ENCODE peak calls at places on chromosomes 2 and 18, in eight cellular contexts. Z is A549, U is H1, G is cardiac muscle cell, L is mucosa of descending colon, I is AG09309, A is ovary, T is dorsolateral prefrontal cortex. Q is an unnamed sample.

GRCh38 chr18:24616638-24617037 is 156.2 kb downstream of the HRH4 start:
- DNase-seq in A (no peak), U (no peak), L (no peak), G (no peak), T (no peak), I (no peak), Z (no peak), Q (no peak)

GRCh38 chr2:236176417-236176816 is 8.2 kb upstream of the GBX2 start:
- DNase-seq in L (no peak), G (peak), I (no peak), T (no peak), Z (peak), A (no peak), U (peak), Q (no peak)

GRCh38 chr18:23416283-23416682 is 36.8 kb upstream of the RIOK3 start:
- DNase-seq in I (no peak), T (no peak), U (no peak), G (no peak), L (no peak), A (no peak), Z (no peak), Q (no peak)

GRCh38 chr2:240461471-240462072 is 26.1 kb downstream of the GPC1 start:
- DNase-seq in L (peak), U (no peak), A (peak), Z (no peak), T (peak), G (no peak), I (no peak), Q (no peak)

GRCh38 chr2:113032737-113033136 is 19.9 kb downstream of the IL36B start:
- DNase-seq in U (no peak), A (no peak), T (no peak), G (no peak), I (no peak), L (no peak), Z (no peak), Q (no peak)

GRCh38 chr2:108412995-108413726 is 35.4 kb downstream of the SULT1C4 start:
- DNase-seq in L (no peak), A (no peak), G (peak), I (peak), Z (peak), T (no peak), U (no peak), Q (peak)

GRCh38 chr2:151947524-151948165 is 119.4 kb upstream of the ARL5A start:
- DNase-seq in G (peak), A (no peak), L (no peak), T (peak), U (no peak), I (no peak), Z (no peak), Q (no peak)

GRCh38 chr2:195503208-195503607 is 153.8 kb upstream of the SLC39A10 start:
- DNase-seq in L (no peak), Z (no peak), I (no peak), G (no peak), A (no peak), U (no peak), T (no peak), Q (no peak)

GRCh38 chr2:134522436-134522835 is 196.4 kb downstream of the TMEM163 start:
- DNase-seq in Z (no peak), U (no peak), T (no peak), L (no peak), G (no peak), A (no peak), I (no peak), Q (no peak)

GRCh38 chr2:53087282-53087882 is 680.2 kb upstream of the CHAC2 start:
- DNase-seq in T (no peak), I (no peak), G (peak), L (no peak), Z (no peak), U (no peak), A (no peak), Q (peak)

GRCh38 chr2:96233880-96234316 is 25.3 kb upstream of the STARD7 start:
- DNase-seq in U (no peak), G (no peak), A (no peak), I (no peak), T (no peak), Z (no peak), L (no peak), Q (no peak)

GRCh38 chr2:97747716-97748115 is 34.3 kb downstream of the ZAP70 start:
- DNase-seq in L (no peak), A (no peak), I (peak), G (peak), U (no peak), Z (no peak), T (peak), Q (no peak)

GRCh38 chr2:120951701-120952100 is 216.0 kb downstream of the GLI2 start:
- DNase-seq in I (no peak), Z (no peak), G (no peak), L (no peak), T (no peak), U (no peak), A (no peak), Q (no peak)

GRCh38 chr18:29181151-29181901 is 1004.4 kb upstream of the CDH2 start:
- DNase-seq in G (peak), Z (peak), I (peak), L (no peak), T (no peak), A (no peak), U (no peak), Q (peak)

GRCh38 chr2:10931710-10932255 is 20.0 kb downstream of the KCNF1 start:
- DNase-seq in A (no peak), I (no peak), T (no peak), U (no peak), L (no peak), G (no peak), Z (no peak), Q (peak)

GRCh38 chr2:229133155-229133772 is 137.8 kb downstream of the PID1 start:
- DNase-seq in U (no peak), T (no peak), G (peak), A (no peak), I (no peak), L (no peak), Z (peak), Q (peak)

DNA sequence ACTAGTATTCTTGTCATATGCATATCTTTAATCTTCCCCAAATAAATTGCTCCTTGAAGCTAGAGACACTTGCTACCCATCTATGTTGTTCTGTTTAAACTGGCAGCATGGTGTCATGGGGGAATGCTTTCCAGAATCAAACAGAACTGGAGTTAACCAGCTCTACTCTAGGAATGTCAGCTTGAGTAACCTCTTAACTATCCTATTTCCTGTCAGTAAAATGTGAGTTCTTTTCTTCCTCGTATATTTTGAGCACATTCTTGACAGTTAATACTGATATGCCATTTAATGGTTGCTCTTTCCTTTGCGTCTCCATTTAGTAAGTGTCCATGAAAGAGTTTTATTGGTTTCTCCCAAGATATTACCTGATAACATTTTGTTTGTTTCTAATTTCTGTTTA is 23.0 kb downstream of the CNTNAP5 start:
- DNase-seq in Z (no peak), A (no peak), I (no peak), L (no peak), U (no peak), G (no peak), T (no peak), Q (no peak)
- H3K4me3 ChIP-seq in Z (no peak), A (no peak), I (no peak), L (no peak), U (no peak), G (no peak), T (no peak), Q (no peak)

DNA sequence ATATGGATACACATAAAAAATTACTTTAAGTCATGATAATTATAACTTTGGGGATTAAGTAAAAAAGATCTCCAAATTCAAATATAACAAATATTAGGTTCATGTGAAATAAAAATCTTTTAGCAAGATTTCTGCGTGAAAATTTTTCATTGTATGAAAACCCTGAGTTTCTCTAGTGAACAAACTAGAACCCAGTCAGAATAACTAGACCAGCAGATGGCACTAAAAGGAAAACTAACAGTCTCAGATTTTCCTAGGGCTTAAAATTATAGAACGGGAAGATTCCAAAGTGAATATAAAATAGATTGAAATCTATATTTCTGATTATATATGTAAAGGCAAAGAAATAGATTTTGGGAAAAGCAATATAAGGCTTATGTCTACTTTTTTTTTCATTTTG is 43.3 kb downstream of the TMEM200C start:
- DNase-seq in G (no peak), Z (no peak), I (no peak), T (no peak), A (no peak), U (no peak), L (no peak), Q (no peak)
- TF ChIP-seq CTCF in G (no peak), Z (peak), I (no peak), T (peak), A (no peak), U (no peak), L (no peak), Q (peak)

GRCh38 chr18:21826641-21827302 is 86.2 kb downstream of the MIB1 start:
- DNase-seq in L (no peak), Z (no peak), U (no peak), G (no peak), I (no peak), A (no peak), T (no peak), Q (no peak)

GRCh38 chr18:21831413-21831831 is 90.8 kb downstream of the MIB1 start:
- DNase-seq in G (peak), L (no peak), A (no peak), T (no peak), I (peak), U (no peak), Z (no peak), Q (no peak)

GRCh38 chr18:21834301-21834660 is 93.7 kb downstream of the MIB1 start:
- DNase-seq in Z (no peak), T (no peak), A (no peak), I (no peak), U (no peak), G (peak), L (no peak), Q (no peak)

GRCh38 chr18:21833619-21834300 is 93.2 kb downstream of the MIB1 start:
- DNase-seq in I (no peak), G (peak), U (no peak), Z (no peak), T (no peak), A (no peak), L (no peak), Q (no peak)

GRCh38 chr18:21830533-21830932 is 89.9 kb downstream of the MIB1 start:
- DNase-seq in G (no peak), Z (no peak), L (no peak), T (no peak), I (no peak), A (no peak), U (no peak), Q (no peak)
- H3K4me3 ChIP-seq in G (peak), Z (no peak), L (no peak), T (peak), I (no peak), A (peak), U (no peak), Q (no peak)

DNA sequence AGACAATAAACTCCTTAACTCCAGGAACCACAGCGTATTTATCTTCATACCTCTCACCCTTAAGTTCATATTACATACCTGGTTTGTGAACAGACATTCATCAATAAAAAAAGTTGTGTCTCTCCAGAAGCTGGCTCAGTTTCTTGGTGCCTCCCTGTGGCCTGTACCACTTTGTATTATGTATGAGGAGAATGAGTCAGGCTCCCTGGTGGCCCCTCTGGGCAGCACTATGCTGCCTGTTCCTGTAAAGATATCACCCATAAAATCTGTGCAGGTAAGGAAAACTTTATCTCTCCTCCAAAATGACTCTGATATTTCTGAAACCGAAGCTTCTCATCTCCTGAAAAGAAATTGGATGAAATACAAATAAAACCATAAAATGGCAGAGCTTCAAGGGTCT is 198.4 kb upstream of the NT5C1B start:
- DNase-seq in I (no peak), G (no peak), A (no peak), L (no peak), Z (no peak), T (no peak), U (no peak), Q (no peak)
- TF ChIP-seq CTCF in I (no peak), G (no peak), A (no peak), L (no peak), Z (no peak), T (no peak), U (no peak), Q (no peak)

GRCh38 chr2:8456149-8457091 is 225.4 kb upstream of the ID2 start:
- DNase-seq in A (no peak), Z (no peak), U (no peak), L (peak), T (no peak), I (no peak), G (no peak), Q (no peak)
- H3K4me3 ChIP-seq in A (no peak), Z (no peak), U (no peak), L (no peak), T (peak), I (no peak), G (no peak), Q (no peak)

Q was measured in astrocyte of the cerebellum.